ENCODE peak calls at places on chromosome 13, in nine cellular contexts. O, X, K, Q, Y, D, W, G and L are unnamed samples.

GRCh38 chr13:99312493-99312883 is 5.3 kb upstream of the GPR183 start:
- ATAC-seq in W (no peak), Q (peak), G (peak), Y (peak), X (peak), K (no peak), O (no peak), D (peak), L (peak)

GRCh38 chr13:93151277-93151676 is 75.3 kb upstream of the GPC6 start:
- ATAC-seq in Y (peak), X (peak), K (no peak), W (no peak), G (no peak), D (no peak), Q (peak), O (no peak), L (peak)

GRCh38 chr13:73598021-73598712 is 536.0 kb downstream of the KLF12 start:
- ATAC-seq in Q (no peak), Y (peak), X (no peak), O (no peak), K (peak), G (no peak), D (peak), W (no peak), L (no peak)

GRCh38 chr13:31797154-31797775 is 57.9 kb downstream of the RXFP2 start:
- ATAC-seq in X (peak), D (no peak), G (peak), Q (peak), W (no peak), K (peak), Y (peak), O (no peak), L (peak)

GRCh38 chr13:20843177-20843576 is 59.4 kb downstream of the XPO4 start:
- ATAC-seq in G (no peak), D (no peak), Y (no peak), K (no peak), W (no peak), O (no peak), Q (peak), X (no peak), L (no peak)

GRCh38 chr13:22848539-22849052 is 332.2 kb upstream of the SGCG start:
- ATAC-seq in O (no peak), K (no peak), D (no peak), X (no peak), Y (no peak), G (peak), Q (no peak), W (no peak), L (no peak)

GRCh38 chr13:45702088-45702487 is at the start of gene CBY2:
- ATAC-seq in K (no peak), W (no peak), O (no peak), G (no peak), Q (no peak), Y (no peak), D (no peak), X (no peak), L (no peak)

GRCh38 chr13:19959141-19959830 is 759 bp downstream of the ZMYM2 start:
- ATAC-seq in D (peak), Y (peak), Q (peak), W (peak), K (peak), X (no peak), G (peak), O (peak), L (no peak)

GRCh38 chr13:98214707-98215106 is 37.6 kb upstream of the RNF113B start:
- ATAC-seq in W (no peak), O (no peak), X (peak), G (peak), D (peak), Q (no peak), Y (peak), K (peak), L (no peak)

GRCh38 chr13:49459580-49459979 is 15.5 kb downstream of the SETDB2 start:
- ATAC-seq in G (no peak), D (no peak), X (no peak), Q (no peak), O (no peak), K (no peak), W (no peak), Y (no peak), L (no peak)

GRCh38 chr13:113874579-113875428 is 10.9 kb upstream of the GAS6 start:
- ATAC-seq in O (no peak), Q (no peak), K (no peak), X (no peak), D (peak), Y (peak), W (no peak), G (no peak), L (no peak)

GRCh38 chr13:47680752-47681151 is 320.3 kb downstream of the SUCLA2 start:
- ATAC-seq in D (no peak), X (peak), W (no peak), G (no peak), K (peak), Y (no peak), Q (no peak), O (no peak), L (no peak)

GRCh38 chr13:106597190-106597589 is 29.3 kb upstream of the ARGLU1 start:
- ATAC-seq in Q (peak), W (no peak), D (no peak), O (no peak), Y (no peak), G (peak), X (peak), K (no peak), L (peak)

GRCh38 chr13:59422646-59423045 is 741.1 kb downstream of the DIAPH3 start:
- ATAC-seq in O (no peak), Q (no peak), X (no peak), D (no peak), Y (no peak), K (no peak), G (no peak), W (no peak), L (no peak)

GRCh38 chr13:50140153-50140552 is 124.9 kb downstream of the KCNRG start:
- ATAC-seq in W (no peak), G (no peak), D (no peak), Q (no peak), Y (no peak), X (no peak), O (no peak), K (no peak), L (no peak)

GRCh38 chr13:88958821-88959220 is 1287.7 kb downstream of the SLITRK5 start:
- ATAC-seq in G (no peak), Q (no peak), X (no peak), K (no peak), D (no peak), Y (no peak), W (no peak), O (no peak), L (no peak)

GRCh38 chr13:28532226-28533048 is 37.5 kb upstream of the FLT1 start:
- ATAC-seq in O (no peak), Y (peak), D (peak), W (no peak), X (peak), K (no peak), G (peak), Q (peak), L (peak)

GRCh38 chr13:89066868-89067466 is 1395.8 kb downstream of the SLITRK5 start:
- ATAC-seq in D (peak), Y (peak), O (no peak), K (peak), X (peak), G (peak), Q (peak), W (peak), L (no peak)

GRCh38 chr13:27360562-27360961 is 63.9 kb upstream of the GTF3A start:
- ATAC-seq in D (no peak), O (no peak), K (peak), Y (no peak), W (no peak), Q (no peak), X (no peak), G (no peak), L (no peak)

GRCh38 chr13:62931901-62932883 is 1516.5 kb upstream of the PCDH20 start:
- ATAC-seq in W (no peak), D (no peak), Y (no peak), Q (no peak), K (peak), G (no peak), X (no peak), O (no peak), L (no peak)

GRCh38 chr13:26978081-26978860 is 193.3 kb downstream of the USP12 start:
- ATAC-seq in Y (peak), X (no peak), Q (peak), G (no peak), W (no peak), D (peak), O (no peak), K (no peak), L (no peak)

GRCh38 chr13:61432029-61432428 is 16.4 kb upstream of the PCDH20 start:
- ATAC-seq in Y (no peak), Q (no peak), D (no peak), W (no peak), G (no peak), K (no peak), O (no peak), X (no peak), L (no peak)

GRCh38 chr13:44927953-44928352 is 61.3 kb downstream of the NUFIP1 start:
- ATAC-seq in Q (no peak), O (no peak), X (no peak), G (no peak), D (no peak), W (no peak), Y (no peak), K (no peak), L (no peak)

GRCh38 chr13:97976551-97977375 is 23.3 kb downstream of the IPO5 start:
- ATAC-seq in W (peak), Q (peak), Y (peak), D (peak), O (peak), G (peak), X (peak), K (peak), L (peak)

GRCh38 chr13:90461398-90461797 is 886.1 kb upstream of the MIR17HG start:
- ATAC-seq in Y (no peak), O (no peak), K (no peak), W (no peak), X (no peak), G (no peak), D (no peak), Q (no peak), L (no peak)

GRCh38 chr13:26575244-26575643 is 17.8 kb downstream of the WASF3 start:
- ATAC-seq in W (no peak), D (no peak), O (no peak), Q (no peak), K (no peak), Y (no peak), G (no peak), X (no peak), L (no peak)

GRCh38 chr13:39952244-39953233 is 297.1 kb downstream of the COG6 start:
- ATAC-seq in X (no peak), O (peak), W (peak), K (no peak), Y (peak), G (no peak), Q (peak), D (no peak), L (peak)
- TF ChIP-seq CTCF in X (no peak), O (no peak), W (no peak), K (no peak), Y (no peak), G (no peak), Q (no peak), D (no peak), L (no peak)

GRCh38 chr13:75800545-75800944 is 164.4 kb downstream of the LMO7 start:
- ATAC-seq in Q (no peak), W (no peak), X (no peak), K (no peak), O (no peak), Y (no peak), G (no peak), D (no peak), L (no peak)
- TF ChIP-seq CTCF in Q (peak), W (no peak), X (no peak), K (no peak), O (no peak), Y (no peak), G (no peak), D (no peak), L (peak)

DNA sequence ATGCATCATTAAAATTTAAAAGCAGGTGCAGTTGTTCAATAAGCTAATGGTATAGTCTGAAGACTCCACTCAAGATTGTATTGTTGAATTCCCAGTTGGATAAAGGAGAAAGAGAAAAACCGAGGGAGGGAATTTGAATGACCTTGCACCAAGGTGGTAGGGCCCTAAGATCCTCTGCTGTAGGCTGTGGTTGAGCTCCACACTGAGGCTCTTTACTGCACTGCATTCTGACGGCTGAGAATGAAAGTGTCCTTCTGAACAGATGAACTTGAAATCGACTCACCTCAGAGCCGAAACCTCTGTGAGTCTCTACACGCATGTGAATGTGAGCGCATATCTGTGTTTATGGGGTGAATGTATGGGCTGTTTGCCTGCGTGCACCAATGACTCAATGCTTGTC is 388.9 kb upstream of the DACH1 start:
- ATAC-seq in O (no peak), G (peak), K (peak), D (no peak), W (no peak), X (no peak), Y (peak), Q (no peak), L (no peak)
- TF ChIP-seq CTCF in O (no peak), G (peak), K (peak), D (no peak), W (no peak), X (no peak), Y (peak), Q (peak), L (no peak)

GRCh38 chr13:74886496-74886895 is 595.5 kb downstream of the TBC1D4 start:
- ATAC-seq in Y (no peak), K (peak), X (no peak), W (no peak), Q (no peak), G (no peak), O (no peak), D (no peak), L (no peak)

GRCh38 chr13:74889321-74889720 is 592.6 kb downstream of the TBC1D4 start:
- ATAC-seq in D (no peak), O (no peak), Y (no peak), W (no peak), G (no peak), X (no peak), K (no peak), Q (no peak), L (no peak)

DNA sequence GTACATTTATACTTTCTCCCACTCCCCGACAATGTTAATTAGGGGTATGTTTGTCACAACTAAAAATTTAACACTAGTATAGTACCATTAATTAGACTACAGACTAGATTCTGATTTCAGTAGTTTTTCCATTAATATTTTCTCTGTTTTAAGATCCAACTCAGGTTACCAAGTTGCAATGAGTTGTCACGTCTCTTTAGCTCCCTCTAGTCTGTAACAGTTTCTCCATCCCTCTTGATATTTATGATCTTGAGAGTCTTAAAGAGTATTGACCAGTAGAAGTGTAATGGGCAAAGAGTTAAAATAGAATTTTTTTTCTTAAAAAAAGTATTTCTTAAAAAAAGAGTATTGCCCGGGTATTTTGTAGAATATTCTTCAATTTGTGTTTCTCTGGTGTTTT is 598.1 kb downstream of the TBC1D4 start:
- ATAC-seq in O (no peak), K (no peak), W (no peak), Y (no peak), X (no peak), D (no peak), G (no peak), Q (no peak), L (no peak)
- TF ChIP-seq CTCF in O (no peak), K (peak), W (no peak), Y (no peak), X (no peak), D (no peak), G (no peak), Q (no peak), L (no peak)

DNA sequence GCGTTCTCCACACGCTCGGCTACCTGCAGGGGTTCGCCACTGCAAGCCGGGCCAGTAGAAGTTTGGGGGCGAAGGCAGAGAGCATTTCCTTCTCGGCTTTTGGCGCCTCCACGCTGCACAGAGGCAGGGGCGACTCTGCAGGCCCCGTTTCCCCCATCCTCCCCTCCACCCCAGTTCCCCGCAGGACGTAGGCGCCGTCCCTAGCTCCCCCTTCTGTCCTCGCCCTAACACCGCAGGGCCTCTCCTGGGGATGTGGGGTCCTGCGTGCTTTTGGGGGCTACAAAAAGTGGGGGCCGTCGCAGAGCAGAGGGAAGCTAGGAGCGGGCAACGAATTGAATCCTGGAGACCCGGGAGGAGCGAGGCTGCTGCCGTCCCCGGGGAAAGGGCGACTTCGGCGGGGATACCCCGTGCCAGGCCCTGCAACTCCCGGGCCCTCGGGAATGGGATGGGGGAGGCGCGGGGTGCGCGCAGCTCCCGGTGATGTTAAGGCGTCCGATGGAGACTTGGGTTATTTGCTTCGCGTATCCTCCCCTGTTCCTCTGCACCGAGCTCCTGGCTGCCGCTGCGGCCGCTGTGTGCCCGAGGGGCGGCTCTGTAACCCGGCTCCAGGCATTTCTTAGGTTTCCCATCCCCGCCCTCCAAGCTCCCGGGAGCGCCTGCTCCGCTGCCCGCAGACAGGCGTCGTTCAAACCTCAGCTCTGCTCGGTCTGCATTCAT is 255.9 kb upstream of the SOX21 start:
- ATAC-seq in Y (peak), O (no peak), X (no peak), W (no peak), G (peak), D (peak), Q (no peak), K (peak), L (no peak)
- TF ChIP-seq CTCF in Y (no peak), O (no peak), X (no peak), W (no peak), G (no peak), D (no peak), Q (no peak), K (no peak), L (no peak)

DNA sequence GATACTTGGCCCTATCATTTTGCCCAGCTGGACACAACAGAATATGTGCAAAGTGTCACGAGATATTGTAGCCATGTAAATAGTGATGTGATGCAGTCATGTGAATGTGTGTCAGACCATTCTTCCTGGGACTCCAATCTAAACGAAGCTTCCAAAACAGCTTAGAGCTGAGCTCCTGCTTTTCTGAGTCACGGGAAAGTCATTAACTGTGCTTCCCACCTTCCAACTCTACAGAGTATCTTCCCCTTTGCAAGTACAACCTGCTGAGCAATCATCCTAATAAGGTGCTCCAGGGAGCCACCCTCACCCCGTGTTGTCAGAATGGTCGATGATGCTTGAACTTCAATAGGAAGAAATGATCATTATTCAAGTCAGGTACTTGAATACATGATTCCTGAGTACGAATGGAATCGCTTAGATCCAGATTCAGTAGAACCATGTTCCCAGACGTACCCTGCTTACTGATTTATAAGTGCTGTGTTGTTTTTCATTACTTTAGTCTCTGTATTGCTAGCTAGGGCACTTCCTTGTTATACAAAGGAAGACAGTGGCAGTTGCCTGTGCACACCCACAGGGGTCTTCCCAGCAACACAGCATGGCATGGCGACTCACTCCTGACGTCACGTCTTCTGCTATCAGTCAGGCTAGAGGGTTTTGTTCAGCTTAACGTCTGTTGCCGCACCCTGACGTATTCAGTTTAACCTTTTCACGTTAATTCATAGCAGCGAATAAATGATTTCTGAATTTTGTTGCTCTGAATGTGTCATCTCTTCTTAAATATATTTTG is 294.9 kb downstream of the MYO16 start:
- ATAC-seq in D (no peak), Q (no peak), Y (no peak), G (no peak), O (no peak), K (no peak), W (no peak), X (no peak), L (no peak)
- TF ChIP-seq CTCF in D (no peak), Q (no peak), Y (no peak), G (no peak), O (no peak), K (no peak), W (no peak), X (no peak), L (no peak)

DNA sequence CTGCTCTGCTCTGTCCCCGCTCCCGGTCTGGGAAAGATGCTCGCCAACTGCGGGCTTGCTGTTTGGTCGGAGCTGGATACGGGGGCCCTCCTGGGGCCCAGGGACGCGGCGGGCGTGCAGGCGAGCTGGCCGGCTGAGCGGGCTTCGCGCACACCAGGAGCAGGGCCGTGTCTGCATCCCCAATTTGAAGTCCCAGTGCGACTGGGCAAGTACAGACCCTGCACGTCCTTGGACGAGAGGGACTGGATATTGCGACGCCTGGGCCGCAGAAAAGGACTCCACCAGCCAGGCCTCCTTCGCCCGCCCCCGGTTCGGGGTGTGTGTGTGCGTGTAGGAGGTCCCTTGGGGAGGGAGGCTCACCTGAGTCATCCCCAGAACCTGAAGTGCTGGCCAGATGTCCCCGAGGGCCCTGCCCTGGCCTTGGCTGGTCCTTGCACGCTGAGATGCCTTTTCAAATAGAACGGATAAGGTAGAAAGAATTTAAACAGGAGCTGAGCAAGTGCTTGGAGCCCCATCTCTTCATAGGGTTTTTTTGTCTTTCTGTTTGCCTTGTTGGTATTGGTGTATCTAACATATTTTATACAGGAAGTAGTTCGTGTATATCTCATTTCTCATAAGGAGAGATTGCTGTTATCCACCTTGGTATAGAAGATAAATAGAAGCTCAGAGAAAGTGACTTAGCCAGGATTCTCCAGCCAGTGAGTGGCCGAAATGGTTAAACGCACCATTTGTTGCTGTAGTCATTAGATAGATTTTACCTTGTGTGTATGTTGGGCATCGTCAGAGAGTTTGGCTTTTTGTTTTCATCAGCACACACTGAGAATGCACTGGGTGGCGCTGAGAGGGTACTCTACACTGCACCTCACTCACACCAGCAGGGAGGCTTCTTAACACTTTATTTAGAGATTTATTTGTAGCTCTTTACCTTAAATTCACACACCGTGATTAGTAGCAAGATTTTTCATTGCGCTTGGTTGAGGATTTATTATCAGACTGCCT is 1.1 kb downstream of the NAXD start:
- ATAC-seq in G (peak), X (peak), Y (peak), Q (peak), D (peak), W (peak), K (peak), O (peak), L (peak)
- TF ChIP-seq CTCF in G (no peak), X (no peak), Y (no peak), Q (no peak), D (no peak), W (no peak), K (peak), O (no peak), L (no peak)